ENCODE peak calls at places on chromosomes 2 and 18, in seven cellular contexts. T, P, J, D, I, M and V are unnamed samples.

GRCh38 chr2:191636235-191636543 is 41.7 kb upstream of the NABP1 start:
- DNase-seq in M (peak), P (no peak), I (no peak), T (no peak), D (peak), J (no peak), V (no peak)

GRCh38 chr2:27737676-27738348 is 33.7 kb upstream of the MRPL33 start:
- DNase-seq in M (peak), I (peak), P (no peak), T (no peak), J (no peak), D (peak), V (no peak)

GRCh38 chr2:75199428-75200011 is at the start of gene TACR1:
- DNase-seq in P (peak), J (peak), T (peak), M (peak), D (peak), I (peak), V (peak)

GRCh38 chr2:241947401-241947800 is 77.9 kb downstream of the RTP5 start:
- DNase-seq in D (no peak), M (no peak), J (peak), P (no peak), I (no peak), T (no peak), V (no peak)

GRCh38 chr18:62729487-62730386 is 14.4 kb downstream of the PHLPP1 start:
- DNase-seq in D (no peak), P (no peak), I (no peak), M (no peak), J (no peak), T (no peak), V (no peak)

GRCh38 chr2:96501471-96501874 is 3.7 kb downstream of the NEURL3 start:
- DNase-seq in M (no peak), T (no peak), I (no peak), P (no peak), J (no peak), D (no peak), V (no peak)

GRCh38 chr2:167318581-167318980 is 430.3 kb downstream of the XIRP2 start:
- DNase-seq in D (no peak), T (no peak), I (no peak), M (no peak), P (no peak), J (no peak), V (no peak)

GRCh38 chr2:217398860-217399259 is 539.0 kb upstream of the TNP1 start:
- DNase-seq in P (no peak), D (no peak), T (no peak), J (no peak), I (no peak), M (no peak), V (no peak)

GRCh38 chr18:10579079-10579867 is 53.4 kb downstream of the NAPG start:
- DNase-seq in T (no peak), I (no peak), J (no peak), P (no peak), M (peak), D (peak), V (no peak)

GRCh38 chr2:105087273-105087672 is 49.4 kb downstream of the MRPS9 start:
- DNase-seq in T (no peak), M (no peak), P (no peak), D (no peak), J (no peak), I (no peak), V (no peak)

GRCh38 chr18:59672125-59672769 is 25.0 kb downstream of the CCBE1 start:
- DNase-seq in I (no peak), M (peak), D (peak), T (no peak), J (no peak), P (no peak), V (no peak)

GRCh38 chr2:85865539-85866164 is 23.1 kb downstream of the ST3GAL5 start:
- DNase-seq in I (no peak), D (peak), P (no peak), J (no peak), T (no peak), M (no peak), V (no peak)

GRCh38 chr2:152369176-152369860 is 34.3 kb downstream of the FMNL2 start:
- DNase-seq in D (peak), I (no peak), M (peak), J (no peak), P (no peak), T (no peak), V (peak)

GRCh38 chr2:121596221-121597080 is 52.8 kb downstream of the CLASP1 start:
- DNase-seq in T (no peak), M (peak), J (no peak), I (no peak), D (peak), P (no peak), V (peak)

GRCh38 chr2:45288532-45288931 is 279.3 kb upstream of the SIX2 start:
- DNase-seq in I (no peak), P (no peak), D (peak), T (no peak), J (no peak), M (no peak), V (no peak)

GRCh38 chr2:23498941-23499340 is 114.0 kb downstream of the KLHL29 start:
- DNase-seq in I (no peak), P (no peak), D (no peak), M (peak), T (no peak), J (no peak), V (no peak)

GRCh38 chr2:86695053-86695691 is 24.9 kb upstream of the RMND5A start:
- DNase-seq in M (peak), D (peak), T (no peak), I (no peak), P (no peak), J (no peak), V (no peak)

GRCh38 chr2:85511008-85511895 is 27.7 kb upstream of the MAT2A start:
- DNase-seq in I (no peak), J (peak), P (no peak), T (no peak), D (no peak), M (no peak), V (no peak)

GRCh38 chr2:40184551-40184950 is 267.3 kb downstream of the SLC8A1 start:
- DNase-seq in J (no peak), I (no peak), T (no peak), M (no peak), P (no peak), D (no peak), V (no peak)

GRCh38 chr2:141810148-141810547 is 320.7 kb downstream of the LRP1B start:
- DNase-seq in M (no peak), J (no peak), T (no peak), I (no peak), P (no peak), D (no peak), V (no peak)

GRCh38 chr18:3177902-3178687 is 41.7 kb downstream of the MYOM1 start:
- DNase-seq in J (peak), I (peak), D (peak), T (no peak), P (no peak), M (no peak), V (no peak)

GRCh38 chr2:233912799-233913423 is 4.3 kb upstream of the TRPM8 start:
- DNase-seq in J (no peak), M (peak), D (peak), I (no peak), P (no peak), T (no peak), V (no peak)

GRCh38 chr2:222320441-222321395 is 21.9 kb upstream of the PAX3 start:
- DNase-seq in I (no peak), M (no peak), T (no peak), P (peak), J (no peak), D (peak), V (no peak)

GRCh38 chr2:65637061-65637460 is 204.7 kb upstream of the SPRED2 start:
- DNase-seq in P (no peak), I (no peak), D (peak), J (no peak), M (no peak), T (no peak), V (no peak)

GRCh38 chr2:113180131-113180946 is 6.6 kb downstream of the PSD4 start:
- DNase-seq in D (no peak), J (peak), I (no peak), M (no peak), T (no peak), P (no peak), V (no peak)

GRCh38 chr2:148023861-148024260 is 3.0 kb downstream of the MBD5 start:
- DNase-seq in I (no peak), J (no peak), P (no peak), M (no peak), T (no peak), D (no peak), V (no peak)

GRCh38 chr18:57953883-57954282 is 90.1 kb upstream of the NEDD4L start:
- DNase-seq in I (no peak), M (no peak), T (no peak), J (no peak), D (no peak), P (no peak), V (no peak)

GRCh38 chr18:62611395-62612241 is 88.8 kb downstream of the ZCCHC2 start:
- DNase-seq in D (no peak), P (peak), J (no peak), M (no peak), T (no peak), I (peak), V (no peak)

GRCh38 chr18:74739926-74740325 is 142.3 kb downstream of the ZNF407 start:
- DNase-seq in P (no peak), J (no peak), D (no peak), T (no peak), M (no peak), I (no peak), V (no peak)
- TF ChIP-seq CTCF in P (no peak), J (no peak), D (no peak), T (no peak), M (no peak), I (no peak), V (no peak)

GRCh38 chr18:73891572-73892421 is 255.8 kb downstream of the FBXO15 start:
- DNase-seq in I (no peak), P (no peak), T (no peak), J (no peak), M (peak), D (no peak), V (no peak)
- TF ChIP-seq CTCF in I (no peak), P (no peak), T (no peak), J (no peak), M (no peak), D (no peak), V (no peak)

GRCh38 chr18:33444699-33445098 is 4.2 kb upstream of the CCDC178 start:
- DNase-seq in D (no peak), T (no peak), J (no peak), M (no peak), P (no peak), I (no peak), V (no peak)

GRCh38 chr18:33440384-33441043 is at the start of gene CCDC178:
- DNase-seq in M (no peak), J (no peak), I (no peak), D (peak), T (no peak), P (peak), V (no peak)

GRCh38 chr18:33440011-33440383 is 524 bp downstream of the CCDC178 start:
- DNase-seq in I (no peak), M (no peak), P (peak), T (no peak), J (no peak), D (peak), V (no peak)
- TF ChIP-seq CTCF in I (no peak), M (no peak), P (peak), T (no peak), J (peak), D (peak), V (peak)

DNA sequence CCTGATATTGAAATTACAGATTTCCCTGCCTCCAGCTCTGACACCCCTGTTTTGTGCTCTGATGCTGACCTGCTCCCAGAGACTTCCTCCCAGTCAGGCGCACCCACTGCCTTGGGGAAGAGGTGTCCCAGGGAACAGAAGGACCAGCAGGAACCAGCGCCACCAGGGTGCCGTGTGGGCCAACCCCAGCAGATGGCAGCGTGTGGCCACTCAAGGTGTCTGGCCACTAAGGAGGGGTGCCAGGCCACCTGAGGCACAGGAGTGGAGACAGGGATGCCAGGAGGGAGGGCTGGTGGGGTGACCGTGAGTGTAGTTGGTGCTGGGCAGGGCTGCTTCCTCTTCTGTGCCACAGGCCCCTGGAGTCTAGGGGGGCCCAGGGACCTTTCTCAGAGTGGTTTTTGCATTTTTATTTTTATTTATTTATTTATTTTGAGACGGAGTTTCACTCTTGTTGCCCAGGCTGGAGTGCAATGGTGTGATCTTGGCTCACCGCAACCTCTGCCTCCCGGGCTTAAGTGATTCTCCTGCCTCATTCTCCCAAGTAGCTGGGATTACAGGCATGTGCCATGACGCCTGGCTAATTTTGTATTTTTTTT is 56.0 kb downstream of the TEX44 start:
- DNase-seq in I (peak), P (peak), J (peak), D (peak), T (no peak), M (peak), V (no peak)
- TF ChIP-seq CTCF in I (peak), P (peak), J (peak), D (peak), T (peak), M (peak), V (peak)

GRCh38 chr2:134782792-134783191 is 55.6 kb upstream of the ACMSD start:
- DNase-seq in J (no peak), D (no peak), I (no peak), P (no peak), T (no peak), M (no peak), V (no peak)
- TF ChIP-seq CTCF in J (no peak), D (no peak), I (peak), P (no peak), T (peak), M (no peak), V (no peak)

DNA sequence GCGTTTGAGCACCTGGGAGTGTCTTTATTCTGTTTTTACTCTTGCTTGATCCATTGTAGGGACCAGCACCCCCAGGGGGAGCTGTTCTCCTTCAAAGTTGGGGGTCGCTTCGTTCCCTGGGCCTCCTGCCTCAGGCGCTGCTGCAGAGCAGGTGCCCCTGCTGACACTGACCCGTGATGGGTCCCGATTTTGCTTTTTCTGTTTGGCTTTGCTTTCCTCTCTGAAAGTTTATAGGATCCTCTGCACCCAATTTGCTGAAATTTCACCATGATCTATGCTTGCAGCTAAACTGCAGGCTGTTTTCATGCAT is 22.9 kb upstream of the FAHD2A start:
- DNase-seq in J (no peak), M (no peak), D (no peak), T (no peak), I (no peak), P (no peak), V (no peak)
- TF ChIP-seq CTCF in J (no peak), M (no peak), D (peak), T (no peak), I (no peak), P (no peak), V (no peak)

DNA sequence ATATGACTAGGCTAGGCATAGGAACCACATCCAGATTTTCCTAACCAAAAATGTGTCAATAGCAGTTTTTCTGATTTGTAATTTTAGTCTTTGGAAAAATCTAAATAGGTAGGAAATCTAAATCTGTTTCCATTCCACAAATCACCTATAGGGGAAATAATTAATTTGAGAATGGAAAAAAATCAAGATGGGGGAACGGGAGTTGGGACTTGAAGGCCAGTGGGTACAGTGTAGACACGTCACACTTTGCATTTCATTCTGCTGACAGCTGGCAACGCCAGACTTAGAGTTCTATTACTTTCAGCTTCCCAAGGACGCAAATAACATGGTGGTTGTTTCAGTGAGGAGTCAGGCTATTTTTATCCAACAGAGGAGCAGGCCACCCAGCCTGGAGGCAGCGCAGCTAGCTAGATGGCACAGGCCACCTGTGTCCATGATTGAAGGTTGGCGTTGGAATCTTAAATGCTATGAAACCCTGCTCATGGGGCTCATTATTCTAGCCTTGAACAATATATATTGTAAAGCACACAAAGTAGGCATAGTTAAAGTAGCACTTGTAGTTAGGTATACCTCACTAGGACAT is 23.4 kb downstream of the HNRNPA3 start:
- DNase-seq in P (no peak), T (no peak), M (no peak), D (no peak), J (no peak), I (peak), V (no peak)
- TF ChIP-seq CTCF in P (no peak), T (no peak), M (no peak), D (no peak), J (no peak), I (no peak), V (no peak)

GRCh38 chr2:240432820-240433801 is 2.4 kb upstream of the GPC1 start:
- DNase-seq in T (no peak), P (peak), I (peak), M (no peak), D (no peak), J (peak), V (no peak)
- TF ChIP-seq CTCF in T (no peak), P (no peak), I (no peak), M (no peak), D (no peak), J (no peak), V (no peak)

GRCh38 chr2:231102772-231103171 is 22.1 kb downstream of the HTR2B start:
- DNase-seq in T (no peak), J (no peak), M (peak), D (no peak), P (no peak), I (no peak), V (no peak)

GRCh38 chr2:231104115-231104713 is 20.6 kb downstream of the HTR2B start:
- DNase-seq in T (peak), P (peak), I (peak), M (peak), J (no peak), D (peak), V (peak)

GRCh38 chr2:231094671-231095346 is 30.0 kb downstream of the HTR2B start:
- DNase-seq in J (no peak), P (no peak), I (no peak), M (no peak), D (no peak), T (no peak), V (no peak)

GRCh38 chr2:231100990-231101389 is 23.9 kb downstream of the HTR2B start:
- DNase-seq in J (no peak), T (no peak), D (no peak), P (no peak), M (no peak), I (no peak), V (no peak)

GRCh38 chr2:231099918-231100317 is 24.9 kb downstream of the HTR2B start:
- DNase-seq in T (no peak), I (no peak), M (no peak), J (no peak), D (no peak), P (no peak), V (no peak)
- TF ChIP-seq CTCF in T (no peak), I (peak), M (peak), J (no peak), D (no peak), P (no peak), V (no peak)

GRCh38 chr2:8566788-8567468 is 114.9 kb upstream of the ID2 start:
- DNase-seq in M (peak), I (no peak), P (no peak), T (no peak), J (no peak), D (no peak), V (no peak)

GRCh38 chr2:8563814-8564474 is 117.9 kb upstream of the ID2 start:
- DNase-seq in T (no peak), P (no peak), M (no peak), D (no peak), J (peak), I (no peak), V (no peak)

GRCh38 chr2:8564475-8564874 is 117.4 kb upstream of the ID2 start:
- DNase-seq in M (no peak), J (peak), I (no peak), T (no peak), D (no peak), P (no peak), V (no peak)

GRCh38 chr2:8566155-8566670 is 115.6 kb upstream of the ID2 start:
- DNase-seq in T (no peak), P (no peak), M (no peak), I (no peak), J (no peak), D (no peak), V (no peak)

DNA sequence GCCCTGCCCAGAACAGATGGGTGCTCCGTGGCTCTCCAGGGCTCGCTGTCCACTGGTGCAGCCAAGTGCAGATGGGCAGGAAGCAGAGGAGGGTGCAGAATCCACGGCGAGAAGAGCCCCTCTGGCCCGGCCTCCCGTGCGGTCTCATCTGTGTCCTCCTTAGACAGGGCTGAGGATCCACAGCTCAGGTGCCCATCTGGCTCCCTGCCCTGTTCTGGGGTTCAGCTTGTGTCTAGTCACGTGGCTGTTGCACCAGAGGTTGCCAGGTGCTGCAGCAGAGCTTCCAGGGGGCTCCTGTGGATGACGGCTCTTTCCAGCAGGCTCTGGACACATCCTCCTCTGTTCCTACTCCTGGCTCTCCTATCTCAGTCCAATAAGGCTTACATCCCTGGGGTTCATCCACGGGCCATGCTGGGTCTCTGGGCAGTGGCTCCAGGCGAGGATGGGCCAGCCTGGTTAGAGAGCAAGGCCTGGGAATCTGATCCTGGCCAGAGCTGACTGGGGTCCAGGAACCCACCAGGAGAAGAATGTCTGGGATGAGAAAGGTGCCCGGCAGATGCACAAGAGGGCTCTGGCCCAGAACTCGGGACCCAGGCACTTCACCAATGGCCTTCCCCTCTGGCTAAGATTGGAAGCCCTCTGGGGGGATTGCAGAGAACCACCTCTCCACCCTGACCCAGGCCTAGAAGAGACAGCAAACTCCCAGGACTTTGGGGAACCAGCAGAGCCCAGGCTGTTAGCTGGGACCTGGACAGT is 116.3 kb upstream of the ID2 start:
- DNase-seq in P (peak), D (no peak), M (no peak), J (peak), T (no peak), I (no peak), V (no peak)
- TF ChIP-seq CTCF in P (no peak), D (no peak), M (no peak), J (no peak), T (no peak), I (no peak), V (no peak)